ENCODE peak calls at places on chromosomes 7 and 10, in six cellular contexts. P, N, F, C, L and Q are unnamed samples.

GRCh38 chr10:60384006-60384405 is 5.7 kb downstream of the ANK3 start:
- DNase-seq in P (no peak), N (no peak), F (no peak), C (no peak), L (no peak), Q (no peak)

GRCh38 chr7:30226593-30227268 is 57.7 kb upstream of the ZNRF2 start:
- DNase-seq in P (no peak), N (peak; percentile 75), F (peak; percentile 84), C (no peak), L (peak; percentile 47), Q (peak; percentile 74)

GRCh38 chr10:43151371-43151770 is 13.1 kb downstream of the CSGALNACT2 start:
- DNase-seq in P (no peak), N (no peak), F (no peak), C (no peak), L (no peak), Q (no peak)

GRCh38 chr7:131546583-131547111 is 9.8 kb downstream of the PODXL start:
- DNase-seq in P (no peak), N (no peak), F (peak; percentile 95), C (peak; percentile 49), L (peak; percentile 84), Q (no peak)

GRCh38 chr7:85018498-85018897 is 168.4 kb downstream of the SEMA3D start:
- DNase-seq in P (no peak), N (no peak), F (no peak), C (no peak), L (no peak), Q (no peak)

GRCh38 chr10:17353568-17353967 is 100.8 kb downstream of the ST8SIA6 start:
- DNase-seq in P (no peak), N (no peak), F (no peak), C (no peak), L (no peak), Q (no peak)

GRCh38 chr7:156751319-156751718 is 110.7 kb downstream of the RNF32 start:
- DNase-seq in P (no peak), N (no peak), F (no peak), C (no peak), L (no peak), Q (no peak)

GRCh38 chr10:88840104-88840503 is 11.5 kb downstream of the ANKRD22 start:
- DNase-seq in P (no peak), N (no peak), F (no peak), C (no peak), L (no peak), Q (no peak)

GRCh38 chr7:14115706-14116105 is 126.2 kb upstream of the ETV1 start:
- DNase-seq in P (no peak), N (no peak), F (no peak), C (no peak), L (no peak), Q (no peak)

GRCh38 chr10:77756319-77757232 is 119.0 kb upstream of the KCNMA1 start:
- DNase-seq in P (no peak), N (no peak), F (peak; percentile 95), C (no peak), L (peak; percentile 65), Q (no peak)

GRCh38 chr7:12458520-12459131 is 55.0 kb upstream of the VWDE start:
- DNase-seq in P (no peak), N (no peak), F (peak; percentile 70), C (no peak), L (peak; percentile 68), Q (no peak)

GRCh38 chr10:19749185-19749729 is 67.0 kb upstream of the PLXDC2 start:
- DNase-seq in P (no peak), N (no peak), F (no peak), C (no peak), L (no peak), Q (no peak)

GRCh38 chr7:30330134-30331111 is 46.0 kb downstream of the ZNRF2 start:
- DNase-seq in P (no peak), N (no peak), F (no peak), C (no peak), L (no peak), Q (no peak)

GRCh38 chr10:130656582-130657133 is 520.5 kb downstream of the GLRX3 start:
- DNase-seq in P (no peak), N (no peak), F (no peak), C (no peak), L (no peak), Q (no peak)

DNA sequence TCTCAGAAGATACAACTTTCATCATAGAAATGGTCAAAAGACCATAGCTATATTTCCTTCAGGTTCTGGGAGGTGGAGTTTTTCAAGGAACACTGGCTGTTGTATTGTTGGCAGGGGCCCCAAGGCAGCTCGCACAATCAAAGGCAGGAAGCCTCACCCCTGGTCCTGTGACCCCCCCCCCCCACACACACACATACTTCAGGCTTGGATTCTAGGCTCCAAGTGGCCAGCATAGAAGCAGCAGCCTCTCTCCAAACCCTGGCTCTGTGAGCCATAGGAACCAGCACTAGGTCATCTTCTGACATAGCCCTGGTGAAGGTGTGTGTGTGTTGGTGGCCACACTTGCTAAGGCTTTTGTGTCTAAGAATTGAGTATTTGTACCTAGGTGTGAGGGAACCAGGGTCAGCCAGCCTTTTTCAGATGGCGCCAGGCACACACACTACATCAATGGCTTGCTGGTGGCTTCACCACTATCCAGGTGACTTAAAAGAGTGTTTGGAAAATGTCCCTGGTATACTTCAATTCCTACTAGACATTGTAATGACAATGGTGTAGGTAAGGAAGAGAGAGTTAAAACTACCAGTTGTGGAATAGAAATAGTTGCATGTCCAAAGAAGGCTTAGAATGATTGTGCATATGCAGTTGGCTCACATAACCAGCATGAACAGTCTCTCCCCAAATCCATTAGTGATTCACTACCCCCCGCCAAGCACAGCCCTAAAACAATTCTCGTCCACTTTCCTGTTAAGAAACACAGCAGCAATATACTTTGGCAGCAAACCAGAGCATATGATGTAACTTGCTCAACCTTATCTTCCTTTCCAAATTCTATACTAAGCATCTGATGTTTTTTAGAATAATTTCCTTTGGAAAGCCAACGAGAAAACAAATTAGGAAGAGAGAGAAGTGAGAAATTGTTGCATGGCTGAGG is 91.3 kb downstream of the AVL9 start:
- DNase-seq in P (no peak), N (no peak), F (no peak), C (no peak), L (no peak), Q (no peak)
- H3K27ac ChIP-seq in P (no peak overlapping the region), N (peak overlapping the region; percentile 77), F (peak overlapping the region; percentile 67), C (peak overlapping the region; percentile 72), L (peak overlapping the region; percentile 55), Q (peak overlapping the region; percentile 49)

DNA sequence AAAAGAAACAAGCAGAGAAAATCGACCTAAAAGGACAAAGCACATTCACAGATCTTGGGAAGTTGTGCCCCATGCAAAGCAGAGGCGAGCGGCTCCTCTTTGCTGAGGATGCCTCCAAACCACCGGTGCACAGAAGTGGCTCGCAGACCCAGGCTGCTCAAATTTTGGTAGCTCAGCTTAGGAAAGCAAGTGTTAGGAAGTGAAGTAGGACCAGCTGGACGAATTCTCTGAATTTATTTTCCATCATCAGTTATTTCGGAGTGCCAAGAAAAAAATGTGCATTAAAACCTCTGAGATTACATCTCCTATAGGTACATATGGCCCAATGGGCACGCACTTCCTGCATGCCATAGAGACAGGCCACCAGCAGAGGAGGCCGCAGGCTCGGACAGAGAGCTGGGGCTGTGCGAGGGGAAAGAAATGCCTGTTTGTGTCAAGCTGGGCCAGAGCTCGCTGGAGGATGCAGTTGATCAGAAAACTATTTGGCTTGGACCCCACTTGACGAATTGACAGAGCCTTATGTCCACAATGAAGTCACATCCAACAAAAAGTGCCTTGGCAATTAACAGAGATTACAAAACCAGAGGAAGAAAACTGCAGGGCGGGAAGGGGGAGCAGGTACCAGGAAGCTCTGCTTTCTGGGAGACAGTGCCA is 122.3 kb upstream of the LYZL2 start:
- DNase-seq in P (peak; percentile 91), N (peak; percentile 31), F (peak; percentile 84), C (peak; percentile 93), L (peak; percentile 67), Q (no peak)
- TF ChIP-seq POLR2AphosphoS5 in P (no peak), N (no peak), F (no peak), C (no peak), L (no peak), Q (no peak)

GRCh38 chr10:74502963-74503608 is 323.3 kb upstream of the KAT6B start:
- DNase-seq in P (no peak), N (no peak), F (no peak), C (no peak), L (no peak), Q (no peak)
- H3K27ac ChIP-seq in P (no peak overlapping the region), N (no peak overlapping the region), F (no peak overlapping the region), C (no peak overlapping the region), L (peak overlapping the region; percentile 76), Q (no peak overlapping the region)

GRCh38 chr10:71547841-71548493 is 151.2 kb downstream of the CDH23 start:
- DNase-seq in P (no peak), N (no peak), F (no peak), C (no peak), L (no peak), Q (no peak)
- TF ChIP-seq POLR2AphosphoS5 in P (no peak), N (no peak), F (no peak), C (peak; percentile 58), L (no peak), Q (peak; percentile 55)

DNA sequence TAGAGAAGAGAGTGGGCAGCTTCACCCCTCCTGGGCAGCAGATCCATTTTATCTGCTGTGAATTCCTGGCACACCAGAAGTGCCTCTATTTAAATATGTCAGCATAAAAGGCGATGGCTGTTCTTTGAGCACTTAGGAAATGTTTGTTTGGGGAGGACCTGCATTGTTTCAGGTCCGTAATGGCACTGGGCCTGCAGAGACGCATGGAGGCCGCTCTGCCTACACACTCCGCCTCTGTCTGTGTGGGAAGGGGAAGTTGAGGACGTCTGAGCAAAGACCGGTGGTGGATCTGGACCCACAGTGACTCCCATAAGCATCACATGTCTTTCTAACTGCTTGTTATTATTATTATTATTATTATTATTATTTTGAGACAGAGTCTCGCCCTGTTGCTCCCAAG is 253.2 kb downstream of the CAMK1D start:
- DNase-seq in P (no peak), N (no peak), F (no peak), C (no peak), L (no peak), Q (no peak)
- H3K27ac ChIP-seq in P (no peak overlapping the region), N (no peak overlapping the region), F (no peak overlapping the region), C (peak overlapping the region; percentile 40), L (no peak overlapping the region), Q (no peak overlapping the region)

GRCh38 chr10:80425901-80426300 is 17.6 kb downstream of the PRXL2A start:
- DNase-seq in P (no peak), N (no peak), F (no peak), C (no peak), L (no peak), Q (no peak)

GRCh38 chr10:80433134-80433533 is 21.0 kb upstream of the TSPAN14 start:
- DNase-seq in P (no peak), N (no peak), F (no peak), C (no peak), L (no peak), Q (no peak)

DNA sequence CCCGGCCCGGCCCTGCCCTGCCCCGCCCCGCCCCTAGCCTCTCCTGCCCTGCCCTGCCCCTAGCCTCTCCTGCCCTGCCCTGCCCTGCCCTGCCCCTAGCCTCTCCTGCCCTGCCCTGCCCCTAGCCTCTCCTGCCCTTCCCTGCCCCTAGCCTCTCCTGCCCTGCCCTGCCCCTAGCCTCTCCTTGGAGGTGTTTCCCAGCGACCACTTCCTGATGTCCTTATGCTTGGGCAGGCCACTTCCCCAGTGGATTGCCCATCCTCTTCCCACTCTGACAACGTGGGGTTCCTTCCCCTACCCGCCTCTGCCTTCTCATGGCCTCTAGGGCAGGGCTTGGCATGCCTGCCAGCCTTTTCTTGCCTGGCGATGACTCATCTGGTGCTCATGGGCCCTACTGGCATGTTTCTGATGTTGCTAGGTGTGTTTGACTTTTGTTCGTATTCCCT is 21.2 kb downstream of the PRXL2A start:
- DNase-seq in P (no peak), N (peak; percentile 56), F (no peak), C (no peak), L (no peak), Q (no peak)
- TF ChIP-seq POLR2AphosphoS5 in P (no peak), N (no peak), F (no peak), C (no peak), L (no peak), Q (no peak)

GRCh38 chr7:116573541-116573940 is 48.7 kb downstream of the CAV1 start:
- DNase-seq in P (no peak), N (no peak), F (no peak), C (no peak), L (no peak), Q (no peak)
- H3K27ac ChIP-seq in P (no peak overlapping the region), N (no peak overlapping the region), F (no peak overlapping the region), C (peak overlapping the region; percentile 73), L (peak overlapping the region; percentile 99), Q (no peak overlapping the region)